ENCODE peak calls at places on chromosome 10, in five cellular contexts. One of them, this sample, is unnamed.

GRCh38 chr10:124721295-124722052 is 22.7 kb downstream of the FAM53B start:
- DNase-seq in AG10803: no peak
- DNase-seq in bronchial epithelial cell: peak
- DNase-seq in HFFc6: no peak
- DNase-seq in kidney epithelial cell: no peak
- DNase-seq in this sample: no peak

GRCh38 chr10:119505131-119505551 is 37.4 kb downstream of the RGS10 start:
- DNase-seq in AG10803: peak
- DNase-seq in bronchial epithelial cell: no peak
- DNase-seq in HFFc6: no peak
- DNase-seq in kidney epithelial cell: no peak
- DNase-seq in this sample: no peak

GRCh38 chr10:110498982-110499795 is 1.5 kb downstream of the DUSP5 start:
- DNase-seq in AG10803: peak
- DNase-seq in bronchial epithelial cell: peak
- DNase-seq in HFFc6: peak
- DNase-seq in kidney epithelial cell: no peak
- DNase-seq in this sample: peak

GRCh38 chr10:29590598-29591415 is 44.0 kb downstream of the SVIL start:
- DNase-seq in AG10803: peak
- DNase-seq in bronchial epithelial cell: peak
- DNase-seq in HFFc6: peak
- DNase-seq in kidney epithelial cell: no peak
- DNase-seq in this sample: peak

GRCh38 chr10:49608925-49609282 is 1.2 kb upstream of the SLC18A3 start:
- DNase-seq in AG10803: no peak
- DNase-seq in bronchial epithelial cell: no peak
- DNase-seq in HFFc6: no peak
- DNase-seq in kidney epithelial cell: no peak
- DNase-seq in this sample: no peak

GRCh38 chr10:11705687-11706086 is 36.5 kb upstream of the ECHDC3 start:
- DNase-seq in AG10803: peak
- DNase-seq in bronchial epithelial cell: no peak
- DNase-seq in HFFc6: no peak
- DNase-seq in kidney epithelial cell: no peak
- DNase-seq in this sample: no peak

GRCh38 chr10:21292763-21293517 is 232.5 kb downstream of the SKIDA1 start:
- DNase-seq in AG10803: peak
- DNase-seq in bronchial epithelial cell: peak
- DNase-seq in HFFc6: peak
- DNase-seq in kidney epithelial cell: peak
- DNase-seq in this sample: no peak

GRCh38 chr10:124125305-124126116 is 32.1 kb upstream of the CHST15 start:
- DNase-seq in AG10803: peak
- DNase-seq in bronchial epithelial cell: peak
- DNase-seq in HFFc6: peak
- DNase-seq in kidney epithelial cell: no peak
- DNase-seq in this sample: peak

GRCh38 chr10:87700031-87700796 is 40.5 kb downstream of the PAPSS2 start:
- DNase-seq in AG10803: peak
- DNase-seq in bronchial epithelial cell: peak
- DNase-seq in HFFc6: peak
- DNase-seq in kidney epithelial cell: no peak
- DNase-seq in this sample: no peak

GRCh38 chr10:12348341-12348869 is 942 bp upstream of the CAMK1D start:
- DNase-seq in AG10803: no peak
- DNase-seq in bronchial epithelial cell: no peak
- DNase-seq in HFFc6: no peak
- DNase-seq in kidney epithelial cell: no peak
- DNase-seq in this sample: no peak

GRCh38 chr10:103238506-103239252 is 7.0 kb upstream of the RPEL1 start:
- DNase-seq in AG10803: peak
- DNase-seq in bronchial epithelial cell: peak
- DNase-seq in HFFc6: peak
- DNase-seq in kidney epithelial cell: no peak
- DNase-seq in this sample: no peak
- TF ChIP-seq CTCF in AG10803: peak
- TF ChIP-seq CTCF in bronchial epithelial cell: peak
- TF ChIP-seq CTCF in HFFc6: peak
- TF ChIP-seq CTCF in kidney epithelial cell: peak
- TF ChIP-seq CTCF in this sample: no peak

DNA sequence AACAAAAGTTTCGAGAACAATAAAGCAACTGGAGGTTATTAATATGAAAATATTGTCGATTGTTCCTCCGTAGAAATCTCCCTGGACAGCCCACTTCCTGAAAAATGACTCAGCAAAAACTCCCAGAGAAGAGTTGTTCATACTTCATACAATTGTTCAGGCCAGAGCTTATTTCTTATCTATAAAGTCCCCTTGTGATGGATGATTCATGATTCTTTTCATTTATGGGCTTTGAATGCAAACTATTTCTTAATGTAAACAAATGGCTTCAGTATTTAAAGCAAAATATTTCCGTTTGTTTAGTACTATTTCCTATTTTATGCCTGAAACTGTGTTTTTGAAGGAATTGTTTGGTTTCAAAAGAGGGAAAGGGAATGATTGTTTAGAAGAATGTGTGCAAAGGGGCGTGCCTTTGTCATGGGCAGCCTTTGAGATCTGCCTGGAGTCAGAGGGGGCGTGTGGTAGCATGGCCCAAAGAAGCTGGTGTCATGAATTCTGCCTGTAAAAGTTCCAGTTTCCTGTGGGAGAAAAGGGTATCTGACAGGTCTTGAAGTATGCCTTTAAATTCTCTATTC is 26.2 kb upstream of the EXOC6 start:
- DNase-seq in AG10803: peak
- DNase-seq in bronchial epithelial cell: peak
- DNase-seq in HFFc6: peak
- DNase-seq in kidney epithelial cell: no peak
- DNase-seq in this sample: no peak
- TF ChIP-seq CTCF in AG10803: no peak
- TF ChIP-seq CTCF in bronchial epithelial cell: no peak
- TF ChIP-seq CTCF in HFFc6: no peak
- TF ChIP-seq CTCF in kidney epithelial cell: no peak
- TF ChIP-seq CTCF in this sample: no peak

GRCh38 chr10:59225211-59225610 is 48.8 kb downstream of the PHYHIPL start:
- DNase-seq in AG10803: no peak
- DNase-seq in bronchial epithelial cell: no peak
- DNase-seq in HFFc6: no peak
- DNase-seq in kidney epithelial cell: no peak
- DNase-seq in this sample: no peak

GRCh38 chr10:59222788-59223187 is 46.3 kb downstream of the PHYHIPL start:
- DNase-seq in AG10803: peak
- DNase-seq in bronchial epithelial cell: no peak
- DNase-seq in HFFc6: no peak
- DNase-seq in kidney epithelial cell: no peak
- DNase-seq in this sample: no peak

GRCh38 chr10:59229451-59229850 is 53.0 kb downstream of the PHYHIPL start:
- DNase-seq in AG10803: peak
- DNase-seq in bronchial epithelial cell: no peak
- DNase-seq in HFFc6: no peak
- DNase-seq in kidney epithelial cell: no peak
- DNase-seq in this sample: no peak

GRCh38 chr10:59227136-59227673 is 50.8 kb downstream of the PHYHIPL start:
- DNase-seq in AG10803: no peak
- DNase-seq in bronchial epithelial cell: no peak
- DNase-seq in HFFc6: no peak
- DNase-seq in kidney epithelial cell: no peak
- DNase-seq in this sample: no peak
- TF ChIP-seq CTCF in AG10803: no peak
- TF ChIP-seq CTCF in bronchial epithelial cell: no peak
- TF ChIP-seq CTCF in HFFc6: no peak
- TF ChIP-seq CTCF in kidney epithelial cell: no peak
- TF ChIP-seq CTCF in this sample: no peak

GRCh38 chr10:127563718-127564553 is 14.8 kb downstream of the NPS start:
- DNase-seq in AG10803: no peak
- DNase-seq in bronchial epithelial cell: no peak
- DNase-seq in HFFc6: no peak
- DNase-seq in kidney epithelial cell: no peak
- DNase-seq in this sample: peak
- TF ChIP-seq CTCF in AG10803: peak
- TF ChIP-seq CTCF in bronchial epithelial cell: peak
- TF ChIP-seq CTCF in HFFc6: peak
- TF ChIP-seq CTCF in kidney epithelial cell: peak
- TF ChIP-seq CTCF in this sample: peak

DNA sequence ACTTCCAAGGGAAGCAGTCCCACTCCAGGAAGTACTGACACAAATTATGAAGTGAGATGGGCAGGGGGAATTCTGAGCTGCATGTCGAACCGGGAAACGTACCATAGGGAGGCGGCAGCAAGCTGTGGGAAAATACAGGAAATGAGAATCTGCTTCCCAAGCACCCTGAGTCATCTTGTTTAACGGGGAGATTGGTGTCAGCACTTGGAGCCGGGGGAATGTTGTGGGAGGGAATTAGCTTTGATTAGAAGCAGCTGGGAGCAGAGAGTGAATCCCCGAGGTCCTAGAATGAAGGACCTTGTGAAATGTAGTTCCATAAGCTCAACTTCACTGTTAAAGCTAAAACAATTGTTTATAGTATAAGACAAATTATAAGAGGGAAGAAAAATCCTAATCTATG is 141.4 kb upstream of the PRKCQ start:
- DNase-seq in AG10803: peak
- DNase-seq in bronchial epithelial cell: peak
- DNase-seq in HFFc6: peak
- DNase-seq in kidney epithelial cell: peak
- DNase-seq in this sample: no peak
- TF ChIP-seq CTCF in AG10803: peak
- TF ChIP-seq CTCF in bronchial epithelial cell: peak
- TF ChIP-seq CTCF in HFFc6: peak
- TF ChIP-seq CTCF in kidney epithelial cell: peak
- TF ChIP-seq CTCF in this sample: no peak

GRCh38 chr10:88725798-88726197 is 19.7 kb downstream of the LIPK start:
- DNase-seq in AG10803: no peak
- DNase-seq in bronchial epithelial cell: no peak
- DNase-seq in HFFc6: no peak
- DNase-seq in kidney epithelial cell: no peak
- DNase-seq in this sample: no peak

GRCh38 chr10:88731296-88731695 is 25.2 kb downstream of the LIPK start:
- DNase-seq in AG10803: no peak
- DNase-seq in bronchial epithelial cell: peak
- DNase-seq in HFFc6: no peak
- DNase-seq in kidney epithelial cell: no peak
- DNase-seq in this sample: peak

GRCh38 chr10:88730864-88731263 is 24.8 kb downstream of the LIPK start:
- DNase-seq in AG10803: no peak
- DNase-seq in bronchial epithelial cell: no peak
- DNase-seq in HFFc6: no peak
- DNase-seq in kidney epithelial cell: no peak
- DNase-seq in this sample: no peak

GRCh38 chr10:88733215-88733614 is 26.6 kb upstream of the LIPN start:
- DNase-seq in AG10803: no peak
- DNase-seq in bronchial epithelial cell: no peak
- DNase-seq in HFFc6: no peak
- DNase-seq in kidney epithelial cell: no peak
- DNase-seq in this sample: no peak

GRCh38 chr10:88728107-88728763 is 22.2 kb downstream of the LIPK start:
- DNase-seq in AG10803: no peak
- DNase-seq in bronchial epithelial cell: no peak
- DNase-seq in HFFc6: no peak
- DNase-seq in kidney epithelial cell: no peak
- DNase-seq in this sample: peak
- TF ChIP-seq CTCF in AG10803: peak
- TF ChIP-seq CTCF in bronchial epithelial cell: peak
- TF ChIP-seq CTCF in HFFc6: peak
- TF ChIP-seq CTCF in kidney epithelial cell: peak
- TF ChIP-seq CTCF in this sample: peak

GRCh38 chr10:78004215-78005026 is 24.9 kb downstream of the POLR3A start:
- DNase-seq in AG10803: no peak
- DNase-seq in bronchial epithelial cell: no peak
- DNase-seq in HFFc6: no peak
- DNase-seq in kidney epithelial cell: no peak
- DNase-seq in this sample: no peak
- TF ChIP-seq CTCF in AG10803: no peak
- TF ChIP-seq CTCF in bronchial epithelial cell: no peak
- TF ChIP-seq CTCF in HFFc6: no peak
- TF ChIP-seq CTCF in kidney epithelial cell: no peak
- TF ChIP-seq CTCF in this sample: no peak

DNA sequence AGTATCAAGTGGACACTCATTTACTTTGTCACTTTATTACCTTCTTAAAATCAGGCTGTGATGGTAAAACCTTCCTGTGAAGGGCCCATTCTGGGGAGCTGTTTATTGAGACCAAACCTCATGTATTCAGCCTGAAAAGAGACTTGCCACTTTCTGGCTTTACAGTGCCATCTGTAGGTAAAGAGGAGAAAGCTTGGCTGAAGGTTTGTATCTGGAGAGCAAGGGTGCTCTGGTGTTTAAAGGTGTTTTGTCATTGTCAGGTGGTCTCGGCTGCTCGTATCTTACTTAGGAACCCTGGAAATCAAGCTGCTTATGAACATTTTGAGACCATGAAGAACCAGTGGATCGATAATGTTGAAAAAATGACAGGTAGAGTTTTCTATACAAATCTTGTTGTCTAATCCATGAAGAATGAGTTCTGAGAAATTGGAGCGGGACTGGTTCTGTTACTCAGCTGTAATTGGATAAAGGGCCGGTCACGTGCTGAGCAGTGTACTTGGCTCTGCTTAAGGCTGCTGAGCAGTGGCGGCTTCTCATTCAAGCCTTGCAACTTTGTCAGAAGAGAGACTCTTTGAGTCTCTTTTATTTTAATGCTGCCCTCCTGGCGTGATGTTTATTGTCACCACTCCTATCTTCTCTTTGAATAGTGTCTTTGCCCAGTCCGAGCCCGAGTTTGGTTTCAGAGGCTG is 46.9 kb downstream of the AP3M1 start:
- DNase-seq in AG10803: peak
- DNase-seq in bronchial epithelial cell: no peak
- DNase-seq in HFFc6: peak
- DNase-seq in kidney epithelial cell: no peak
- DNase-seq in this sample: no peak
- TF ChIP-seq CTCF in AG10803: peak
- TF ChIP-seq CTCF in bronchial epithelial cell: peak
- TF ChIP-seq CTCF in HFFc6: peak
- TF ChIP-seq CTCF in kidney epithelial cell: peak
- TF ChIP-seq CTCF in this sample: peak

DNA sequence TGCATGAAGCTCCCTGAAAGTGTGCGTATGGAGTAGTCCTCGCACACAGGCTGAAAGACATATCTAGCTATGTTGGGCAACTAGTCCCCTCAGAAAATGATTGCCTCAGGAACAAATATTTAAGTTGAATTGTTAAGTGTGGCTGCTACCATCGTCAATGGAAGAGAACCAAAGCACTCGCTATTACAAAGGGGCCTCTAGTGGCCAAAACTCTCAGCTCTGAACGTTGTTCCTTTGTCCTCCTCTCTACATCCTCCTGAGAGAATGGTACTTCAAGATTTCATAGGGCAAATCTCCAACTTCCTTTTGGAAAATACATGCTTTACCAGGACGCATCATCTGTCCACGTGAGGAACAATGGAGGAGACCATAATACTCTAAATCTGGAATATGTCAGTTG is 209.9 kb downstream of the NRG3 start:
- DNase-seq in AG10803: no peak
- DNase-seq in bronchial epithelial cell: no peak
- DNase-seq in HFFc6: no peak
- DNase-seq in kidney epithelial cell: no peak
- DNase-seq in this sample: no peak
- TF ChIP-seq CTCF in AG10803: no peak
- TF ChIP-seq CTCF in bronchial epithelial cell: no peak
- TF ChIP-seq CTCF in HFFc6: no peak
- TF ChIP-seq CTCF in kidney epithelial cell: no peak
- TF ChIP-seq CTCF in this sample: no peak

GRCh38 chr10:116741391-116742351 is 695 bp downstream of the HSPA12A start:
- DNase-seq in AG10803: peak
- DNase-seq in bronchial epithelial cell: no peak
- DNase-seq in HFFc6: no peak
- DNase-seq in kidney epithelial cell: no peak
- DNase-seq in this sample: no peak
- TF ChIP-seq CTCF in AG10803: no peak
- TF ChIP-seq CTCF in bronchial epithelial cell: no peak
- TF ChIP-seq CTCF in HFFc6: peak
- TF ChIP-seq CTCF in kidney epithelial cell: no peak
- TF ChIP-seq CTCF in this sample: no peak